ENCODE peak calls at places on chromosome 5, in four cellular contexts. One of them, this sample, is unnamed.

GRCh38 chr5:149915392-149916260 is 29.0 kb downstream of the PDE6A start:
- DNase-seq in SW 1271: no peak
- DNase-seq in AG04450: no peak
- DNase-seq in GDM1: no peak
- DNase-seq in this sample: no peak

GRCh38 chr5:149370878-149371277 is 8.2 kb downstream of the IL17B start:
- DNase-seq in SW 1271: no peak
- DNase-seq in AG04450: no peak
- DNase-seq in GDM1: no peak
- DNase-seq in this sample: no peak

GRCh38 chr5:103444333-103445038 is 118.1 kb downstream of the NUDT12 start:
- DNase-seq in SW 1271: no peak
- DNase-seq in AG04450: no peak
- DNase-seq in GDM1: no peak
- DNase-seq in this sample: no peak

GRCh38 chr5:39578887-39579497 is 154.2 kb upstream of the DAB2 start:
- DNase-seq in SW 1271: peak; percentile 34
- DNase-seq in AG04450: no peak
- DNase-seq in GDM1: no peak
- DNase-seq in this sample: no peak

GRCh38 chr5:6475626-6476312 is 27.1 kb downstream of the UBE2QL1 start:
- DNase-seq in SW 1271: no peak
- DNase-seq in AG04450: no peak
- DNase-seq in GDM1: no peak
- DNase-seq in this sample: no peak

GRCh38 chr5:138983984-138984383 is 108.8 kb upstream of the LRRTM2 start:
- DNase-seq in SW 1271: no peak
- DNase-seq in AG04450: no peak
- DNase-seq in GDM1: no peak
- DNase-seq in this sample: no peak

GRCh38 chr5:59039003-59039295 is 456.1 kb downstream of the RAB3C start:
- DNase-seq in SW 1271: no peak
- DNase-seq in AG04450: no peak
- DNase-seq in GDM1: no peak
- DNase-seq in this sample: no peak

GRCh38 chr5:61245486-61245885 is 83.2 kb upstream of the SMIM15 start:
- DNase-seq in SW 1271: no peak
- DNase-seq in AG04450: no peak
- DNase-seq in GDM1: no peak
- DNase-seq in this sample: no peak

GRCh38 chr5:176447982-176448608 is at the start of gene FAF2:
- DNase-seq in SW 1271: peak; percentile 99
- DNase-seq in AG04450: peak; percentile 97
- DNase-seq in GDM1: peak; percentile 97
- DNase-seq in this sample: peak; percentile 97

GRCh38 chr5:32710859-32711692 is at the start of gene NPR3:
- DNase-seq in SW 1271: peak; percentile 27
- DNase-seq in AG04450: no peak
- DNase-seq in GDM1: peak; percentile 80
- DNase-seq in this sample: no peak